ENCODE peak calls at places on chromosome 15, in ten cellular contexts. K is transverse colon, A is tibial nerve, I is ovary, G is A549, U is suprapubic skin, B is HepG2, Y is stomach, S is esophagus muscularis mucosa, Q is K562. R is an unnamed sample. For H3K4me1, the result is how much of the 10 kb centered on the place peaks cover.

GRCh38 chr15:66170042-66170441 is 83.5 kb downstream of the MEGF11 start:
- DNase-seq in Y (no peak), I (no peak), B (no peak), Q (no peak), S (no peak), A (no peak), K (no peak), G (no peak), U (no peak), R (no peak)

GRCh38 chr15:88707766-88708165 is 69.0 kb downstream of the ISG20 start:
- DNase-seq in B (no peak), U (no peak), G (no peak), S (no peak), Q (no peak), K (no peak), I (no peak), A (no peak), Y (no peak), R (no peak)

GRCh38 chr15:69391046-69391757 is 22.9 kb upstream of the KIF23 start:
- DNase-seq in B (no peak), S (no peak), I (no peak), Q (no peak), K (no peak), A (no peak), U (no peak), G (no peak), Y (no peak), R (peak)

GRCh38 chr15:92667291-92667904 is 11.8 kb upstream of the FAM174B start:
- DNase-seq in I (no peak), B (peak), Y (no peak), K (no peak), A (no peak), G (peak), U (no peak), S (no peak), Q (no peak), R (no peak)

GRCh38 chr15:89335289-89336041 is 841 bp upstream of the POLG start:
- DNase-seq in K (peak), A (peak), I (peak), S (no peak), Q (no peak), Y (no peak), G (no peak), B (peak), U (peak), R (peak)

GRCh38 chr15:58369261-58369699 is 62.5 kb upstream of the LIPC start:
- DNase-seq in I (no peak), S (peak), Q (no peak), G (no peak), Y (no peak), K (no peak), B (peak), U (no peak), A (no peak), R (no peak)

GRCh38 chr15:92924216-92924615 is 24.1 kb downstream of the CHD2 start:
- DNase-seq in G (no peak), A (no peak), Q (no peak), I (no peak), Y (no peak), B (no peak), S (no peak), U (no peak), K (no peak), R (no peak)

GRCh38 chr15:84929795-84930371 is 45.4 kb downstream of the SLC28A1 start:
- DNase-seq in I (no peak), Q (peak), B (peak), G (peak), A (no peak), K (peak), U (no peak), Y (peak), S (no peak), R (no peak)

GRCh38 chr15:88748081-88748480 is 55.2 kb upstream of the ACAN start:
- DNase-seq in S (no peak), A (no peak), B (no peak), Q (no peak), I (no peak), K (no peak), Y (no peak), U (no peak), G (no peak), R (no peak)

GRCh38 chr15:61131598-61131954 is 97.5 kb downstream of the RORA start:
- DNase-seq in K (no peak), B (no peak), U (no peak), S (peak), Y (no peak), G (no peak), A (no peak), I (no peak), Q (no peak), R (no peak)

GRCh38 chr15:57606816-57607215 is 15.1 kb downstream of the MYZAP start:
- DNase-seq in Q (no peak), G (no peak), B (no peak), K (no peak), A (no peak), S (no peak), I (no peak), Y (no peak), U (no peak), R (no peak)

GRCh38 chr15:60383008-60383694 is 14.6 kb downstream of the ANXA2 start:
- DNase-seq in Y (no peak), Q (no peak), A (no peak), B (no peak), G (no peak), K (no peak), I (no peak), U (no peak), S (no peak), R (no peak)

GRCh38 chr15:84600687-84601554 is at the start of gene ZSCAN2:
- DNase-seq in I (peak), K (peak), Y (peak), Q (peak), U (peak), B (peak), S (peak), A (peak), G (peak), R (peak)

GRCh38 chr15:58459562-58459961 is 27.8 kb downstream of the LIPC start:
- DNase-seq in Y (no peak), I (peak), S (no peak), G (no peak), U (peak), A (no peak), K (peak), Q (no peak), B (no peak), R (peak)

GRCh38 chr15:25738171-25738792 is 124.8 kb downstream of the ATP10A start:
- DNase-seq in K (no peak), Q (no peak), Y (no peak), S (peak), B (no peak), A (peak), I (no peak), G (no peak), U (no peak), R (peak)

GRCh38 chr15:78358114-78358513 is 18.0 kb downstream of the CRABP1 start:
- DNase-seq in B (peak), U (no peak), A (no peak), G (no peak), S (no peak), K (no peak), Q (no peak), Y (no peak), I (no peak), R (no peak)

GRCh38 chr15:51759557-51760070 is 8.2 kb downstream of the TMOD2 start:
- DNase-seq in Y (no peak), S (no peak), G (no peak), U (no peak), A (no peak), K (peak), I (peak), B (peak), Q (peak), R (peak)

GRCh38 chr15:41896566-41896965 is 2.7 kb upstream of the SPTBN5 start:
- DNase-seq in K (no peak), Q (no peak), Y (no peak), G (no peak), U (no peak), I (no peak), B (no peak), A (no peak), S (no peak), R (no peak)

GRCh38 chr15:98567951-98568350 is 80.4 kb upstream of the IGF1R start:
- DNase-seq in U (no peak), B (no peak), Y (no peak), K (no peak), A (no peak), I (no peak), G (no peak), S (no peak), Q (no peak), R (no peak)

GRCh38 chr15:98421419-98422085 is 226.8 kb upstream of the IGF1R start:
- DNase-seq in I (peak), G (peak), B (peak), S (no peak), U (peak), Y (peak), Q (peak), K (peak), A (peak), R (peak)

GRCh38 chr15:82040862-82041261 is 5.0 kb downstream of the MEX3B start:
- DNase-seq in S (no peak), G (no peak), U (no peak), K (no peak), B (no peak), I (no peak), A (no peak), Q (peak), Y (no peak), R (no peak)

GRCh38 chr15:25742008-25742407 is 121.1 kb downstream of the ATP10A start:
- DNase-seq in K (no peak), U (no peak), Q (no peak), A (no peak), B (no peak), S (no peak), I (no peak), Y (no peak), G (no peak), R (no peak)

GRCh38 chr15:57456559-57456958 is 80.3 kb downstream of the CGNL1 start:
- DNase-seq in S (no peak), Q (no peak), Y (no peak), U (no peak), A (no peak), K (no peak), I (no peak), B (no peak), G (no peak), R (no peak)

GRCh38 chr15:80588801-80589200 is 106.3 kb upstream of the ABHD17C start:
- DNase-seq in B (peak), G (peak), A (no peak), K (no peak), S (no peak), U (no peak), Q (no peak), I (no peak), Y (peak), R (no peak)

GRCh38 chr15:79086814-79087213 is 3.8 kb downstream of the RASGRF1 start:
- DNase-seq in I (no peak), B (no peak), Y (peak), K (no peak), S (no peak), Q (no peak), A (no peak), U (no peak), G (no peak), R (no peak)

GRCh38 chr15:57323806-57324589 is 52.3 kb upstream of the CGNL1 start:
- DNase-seq in I (no peak), K (peak), A (peak), Y (no peak), S (no peak), Q (peak), G (peak), U (no peak), B (no peak), R (no peak)

GRCh38 chr15:63600001-63600645 is 2.9 kb downstream of the FBXL22 start:
- DNase-seq in B (no peak), Y (no peak), I (peak), A (no peak), G (peak), Q (no peak), S (no peak), K (no peak), U (no peak), R (peak)

GRCh38 chr15:96053039-96054021 is 277.2 kb upstream of the NR2F2 start:
- DNase-seq in Q (peak), B (peak), G (no peak), K (peak), S (peak), U (no peak), I (peak), Y (peak), A (peak), R (peak)

GRCh38 chr15:65405793-65406192 is 17.0 kb downstream of the IGDCC4 start:
- DNase-seq in G (no peak), K (no peak), U (no peak), Q (no peak), I (no peak), Y (no peak), B (no peak), A (no peak), S (no peak), R (no peak)

GRCh38 chr15:46410681-46411080 is 775.9 kb downstream of the SQOR start:
- DNase-seq in U (no peak), Q (no peak), I (no peak), G (no peak), B (no peak), K (no peak), Y (no peak), S (no peak), A (no peak), R (no peak)

GRCh38 chr15:83292317-83292716 is 7.9 kb upstream of the BNC1 start:
- DNase-seq in S (peak), Q (no peak), B (no peak), U (no peak), A (no peak), I (no peak), Y (no peak), K (no peak), G (no peak), R (no peak)

GRCh38 chr15:23387791-23388190 is 33.2 kb downstream of the GOLGA8S start:
- DNase-seq in A (no peak), Q (no peak), G (no peak), I (no peak), Y (no peak), K (no peak), S (no peak), U (no peak), B (no peak), R (no peak)
- TF ChIP-seq EP300 in A (no peak), Q (no peak), G (no peak), I (no peak), Y (no peak), K (no peak), S (no peak), U (no peak), B (no peak), R (no peak)

GRCh38 chr15:101111570-101112262 is 140.1 kb downstream of the CHSY1 start:
- DNase-seq in B (no peak), Y (no peak), I (no peak), A (no peak), U (no peak), K (no peak), G (no peak), Q (no peak), S (no peak), R (no peak)
- H3K27ac ChIP-seq in B (no peak), Y (no peak), I (no peak), A (no peak), U (no peak), K (no peak), G (no peak), Q (no peak), S (no peak), R (no peak)

GRCh38 chr15:90557651-90558084 is 27.9 kb downstream of the CRTC3 start:
- DNase-seq in K (peak), A (peak), Y (peak), G (no peak), Q (peak), U (peak), S (no peak), B (no peak), I (peak), R (peak)
- H3K4me1 ChIP-seq in K (under half), A (half or more), Y (under half), G (under half), Q (under half), U (half or more), S (half or more), B (half or more), I (under half), R (under half)

GRCh38 chr15:44188810-44189209 is 6.3 kb downstream of the FRMD5 start:
- DNase-seq in S (no peak), G (no peak), A (no peak), I (no peak), B (no peak), U (no peak), K (no peak), Y (no peak), Q (no peak), R (no peak)
- TF ChIP-seq EP300 in S (no peak), G (no peak), A (peak), I (no peak), B (no peak), U (no peak), K (no peak), Y (no peak), Q (no peak), R (no peak)

DNA sequence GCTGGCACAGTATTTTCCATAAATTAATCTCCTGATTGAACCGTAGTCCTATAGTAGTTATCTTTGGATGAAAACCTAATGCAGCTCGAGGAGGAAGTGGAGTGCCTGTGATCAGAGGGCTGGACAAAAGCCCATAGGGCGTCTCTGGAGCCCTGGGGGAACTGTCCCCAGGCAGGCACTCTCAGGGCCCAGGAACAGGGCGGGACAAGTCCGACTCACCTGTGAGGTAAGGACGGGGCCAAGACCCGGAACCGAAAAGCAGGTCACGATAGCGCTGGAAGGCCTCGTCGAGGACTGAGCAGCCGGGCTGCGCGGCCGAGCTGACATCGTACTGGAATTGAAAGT is 341 bp downstream of the HEXA start:
- DNase-seq in A (peak), S (no peak), Y (peak), B (no peak), Q (no peak), I (no peak), G (peak), K (peak), U (no peak), R (no peak)
- H3K27ac ChIP-seq in A (peak), S (peak), Y (peak), B (peak), Q (peak), I (peak), G (peak), K (peak), U (peak), R (peak)

GRCh38 chr15:73628102-73628501 is 5.1 kb downstream of the NPTN start:
- DNase-seq in A (no peak), U (no peak), S (no peak), G (no peak), Y (no peak), B (peak), K (no peak), Q (no peak), I (no peak), R (no peak)
- H3K4me1 ChIP-seq in A (half or more), U (half or more), S (half or more), G (half or more), Y (half or more), B (half or more), K (under half), Q (under half), I (under half), R (half or more)